ENCODE peak calls at places on chromosomes 16 and 17, in ten cellular contexts. B is BE2C, Q is astrocyte of the cerebellum, T is lower leg skin, U is sigmoid colon, C is fibroblast of pulmonary artery, Z is heart right ventricle, F is bronchial epithelial cell, M is colonic mucosa, J is heart left ventricle. P is an unnamed sample.

GRCh38 chr17:16918443-16918842 is 53.5 kb downstream of the TNFRSF13B start:
- DNase-seq in B (no peak), Q (no peak), T (no peak), U (no peak), C (no peak), Z (no peak), F (no peak), M (peak; percentile 27), J (no peak), P (no peak)

GRCh38 chr17:2841606-2842005 is 45.4 kb downstream of the RAP1GAP2 start:
- DNase-seq in B (no peak), Q (no peak), T (no peak), U (no peak), C (peak; percentile 34), Z (no peak), F (no peak), M (no peak), J (no peak), P (no peak)

GRCh38 chr16:83995756-83996155 is 27.7 kb downstream of the NECAB2 start:
- DNase-seq in B (no peak), Q (peak; percentile 12), T (no peak), U (no peak), C (no peak), Z (peak; percentile 14), F (peak; percentile 34), M (peak; percentile 29), J (peak; percentile 54), P (no peak)

GRCh38 chr17:72151565-72152391 is 31.0 kb downstream of the SOX9 start:
- DNase-seq in B (peak; percentile 42), Q (no peak), T (no peak), U (no peak), C (peak; percentile 76), Z (peak; percentile 78), F (peak; percentile 44), M (peak; percentile 70), J (no peak), P (no peak)

GRCh38 chr16:28915181-28915580 is 9.9 kb downstream of the RABEP2 start:
- DNase-seq in B (no peak), Q (no peak), T (no peak), U (no peak), C (peak; percentile 58), Z (no peak), F (peak; percentile 18), M (no peak), J (no peak), P (no peak)

GRCh38 chr16:89326721-89327120 is 109.2 kb downstream of the ZNF778 start:
- DNase-seq in B (no peak), Q (no peak), T (no peak), U (no peak), C (no peak), Z (no peak), F (no peak), M (no peak), J (no peak), P (no peak)

GRCh38 chr17:70552230-70552981 is 383.1 kb downstream of the KCNJ2 start:
- DNase-seq in B (no peak), Q (peak; percentile 55), T (no peak), U (no peak), C (peak; percentile 63), Z (peak; percentile 8), F (peak; percentile 49), M (no peak), J (no peak), P (no peak)

GRCh38 chr16:48574766-48575165 is 35.2 kb downstream of the N4BP1 start:
- DNase-seq in B (no peak), Q (no peak), T (no peak), U (no peak), C (no peak), Z (no peak), F (peak; percentile 57), M (no peak), J (no peak), P (no peak)

GRCh38 chr17:80377798-80378197 is 37.2 kb upstream of the ENDOV start:
- DNase-seq in B (no peak), Q (no peak), T (no peak), U (peak; percentile 30), C (no peak), Z (no peak), F (no peak), M (no peak), J (no peak), P (no peak)

GRCh38 chr16:27429330-27429871 is 27.4 kb downstream of the IL21R start:
- DNase-seq in B (no peak), Q (no peak), T (peak; percentile 59), U (peak; percentile 14), C (no peak), Z (no peak), F (no peak), M (peak; percentile 1), J (no peak), P (no peak)

GRCh38 chr17:43540821-43541674 is 5.1 kb downstream of the ETV4 start:
- DNase-seq in B (peak; percentile 61), Q (no peak), T (no peak), U (no peak), C (peak; percentile 50), Z (no peak), F (no peak), M (no peak), J (no peak), P (no peak)

GRCh38 chr17:64706224-64707076 is 44.3 kb upstream of the SMURF2 start:
- DNase-seq in B (no peak), Q (no peak), T (no peak), U (no peak), C (peak; percentile 18), Z (no peak), F (peak; percentile 93), M (peak; percentile 44), J (no peak), P (no peak)

GRCh38 chr17:14760719-14761425 is 460.0 kb downstream of the HS3ST3B1 start:
- DNase-seq in B (no peak), Q (no peak), T (no peak), U (no peak), C (no peak), Z (no peak), F (no peak), M (no peak), J (no peak), P (no peak)

GRCh38 chr17:59423137-59423703 is 91.8 kb downstream of the YPEL2 start:
- DNase-seq in B (peak; percentile 67), Q (no peak), T (no peak), U (peak; percentile 78), C (peak; percentile 90), Z (peak; percentile 66), F (peak; percentile 48), M (no peak), J (no peak), P (no peak)

GRCh38 chr17:39077874-39078273 is 73.6 kb downstream of the PLXDC1 start:
- DNase-seq in B (no peak), Q (no peak), T (no peak), U (no peak), C (no peak), Z (no peak), F (no peak), M (no peak), J (no peak), P (no peak)
- TF ChIP-seq CTCF in B (peak; percentile 19), Q (peak; percentile 12), T (no peak), U (no peak), C (peak; percentile 19), Z (no peak), F (no peak), M (no peak), J (no peak), P (no peak)

DNA sequence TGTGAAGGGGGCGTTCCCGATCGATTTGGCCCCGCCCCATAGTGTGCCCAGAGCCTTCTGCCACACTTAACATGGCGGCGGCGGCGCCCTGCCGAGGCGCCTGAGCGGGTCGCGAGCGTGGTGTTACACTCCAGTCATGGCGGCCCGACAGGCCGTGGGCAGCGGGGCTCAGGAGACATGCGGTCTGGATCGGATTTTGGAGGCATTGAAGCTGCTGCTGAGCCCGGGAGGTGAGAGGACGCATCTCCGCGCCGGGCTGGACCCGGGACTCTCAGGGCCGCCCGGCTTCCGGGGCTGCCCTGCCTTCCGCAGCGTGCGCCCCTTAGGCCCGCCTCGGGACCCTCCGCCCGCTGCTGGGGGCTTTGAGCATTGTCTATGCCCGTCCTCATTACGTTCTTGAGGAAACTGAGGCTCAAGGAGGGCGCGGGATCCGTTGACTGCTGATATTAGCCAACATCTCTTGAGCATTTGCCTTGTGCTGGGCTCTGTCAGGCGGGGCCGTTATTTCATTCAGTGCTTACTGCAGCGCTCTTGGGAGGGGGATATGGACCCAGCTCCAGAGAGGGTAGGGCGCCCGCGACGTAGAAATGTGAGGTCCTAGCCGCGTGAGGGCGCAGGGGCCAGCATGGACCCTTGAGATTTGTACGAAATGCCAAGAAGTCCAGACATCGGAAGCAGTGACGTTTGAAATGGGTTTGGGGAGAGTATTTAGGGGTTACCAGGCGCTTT is at the start of gene TANGO6:
- DNase-seq in B (peak; percentile 90), Q (peak; percentile 35), T (peak; percentile 97), U (peak; percentile 91), C (peak; percentile 75), Z (peak; percentile 86), F (peak; percentile 55), M (peak; percentile 88), J (peak; percentile 93), P (peak; percentile 89)
- TF ChIP-seq CTCF in B (peak; percentile 65), Q (peak; percentile 52), T (no peak), U (no peak), C (peak; percentile 13), Z (peak; percentile 12), F (no peak), M (no peak), J (no peak), P (no peak)

GRCh38 chr17:8110456-8110804 is 7.9 kb downstream of the ALOXE3 start:
- DNase-seq in B (no peak), Q (no peak), T (no peak), U (no peak), C (no peak), Z (no peak), F (no peak), M (no peak), J (no peak), P (no peak)
- TF ChIP-seq CTCF in B (no peak), Q (no peak), T (no peak), U (no peak), C (no peak), Z (peak; percentile 5), F (no peak), M (no peak), J (no peak), P (no peak)

GRCh38 chr16:600781-601180 is 10.9 kb downstream of the RAB40C start:
- DNase-seq in B (no peak), Q (no peak), T (no peak), U (no peak), C (peak; percentile 21), Z (no peak), F (no peak), M (no peak), J (no peak), P (no peak)
- TF ChIP-seq CTCF in B (peak; percentile 54), Q (peak; percentile 50), T (no peak), U (no peak), C (peak; percentile 33), Z (peak; percentile 15), F (peak; percentile 27), M (no peak), J (no peak), P (no peak)